ENCODE peak calls at places on chromosome 20, in seven cellular contexts. X is pulmonary artery endothelial cell; Y is T follicular helper cell; C is stimulated activated CD4-positive, alpha-beta T cell treated with anti-CD3 and anti-CD28 coated beads, TNF-alpha, amount 100 ng/mL, for 24 hours; H is GM12891; F is lung; B is heart left ventricle. S is an unnamed sample.

GRCh38 chr20:58179432-58180099 is 48.9 kb downstream of the ANKRD60 start:
- DNase-seq in X (no peak), Y (peak), C (peak), H (peak), F (peak), B (peak), S (peak)

GRCh38 chr20:19210426-19211155 is 1.9 kb upstream of the SLC24A3 start:
- DNase-seq in X (no peak), Y (no peak), C (no peak), H (no peak), F (peak), B (no peak), S (no peak)

GRCh38 chr20:60062431-60063336 is 104.5 kb downstream of the CDH26 start:
- DNase-seq in X (no peak), Y (no peak), C (no peak), H (no peak), F (no peak), B (no peak), S (no peak)

GRCh38 chr20:28562510-28562898 is 2695.0 kb upstream of the DEFB115 start:
- DNase-seq in X (no peak), Y (no peak), C (no peak), H (no peak), F (no peak), B (no peak), S (no peak)

GRCh38 chr20:25041813-25042530 is 16.0 kb downstream of the ACSS1 start:
- DNase-seq in X (no peak), Y (no peak), C (no peak), H (no peak), F (no peak), B (no peak), S (no peak)

GRCh38 chr20:57313230-57313629 is 16.4 kb upstream of the SPO11 start:
- DNase-seq in X (no peak), Y (no peak), C (no peak), H (no peak), F (no peak), B (no peak), S (no peak)

GRCh38 chr20:41643504-41643938 is 25.3 kb upstream of the CHD6 start:
- DNase-seq in X (no peak), Y (no peak), C (no peak), H (no peak), F (peak), B (no peak), S (no peak)

GRCh38 chr20:46752639-46753235 is 43.3 kb downstream of the SLC2A10 start:
- DNase-seq in X (peak), Y (peak), C (peak), H (peak), F (peak), B (no peak), S (peak)

GRCh38 chr20:37529968-37530600 is 2.4 kb upstream of the BLCAP start:
- DNase-seq in X (no peak), Y (no peak), C (no peak), H (no peak), F (no peak), B (no peak), S (no peak)

GRCh38 chr20:39109933-39110818 is 148.0 kb downstream of the DHX35 start:
- DNase-seq in X (no peak), Y (no peak), C (no peak), H (no peak), F (no peak), B (no peak), S (no peak)

GRCh38 chr20:61055130-61055529 is 196.9 kb upstream of the CDH4 start:
- DNase-seq in X (no peak), Y (no peak), C (no peak), H (no peak), F (no peak), B (no peak), S (no peak)

S was measured in Jurkat, Clone E6-1.